ENCODE peak calls at places on chromosomes 13 and 19, in four cellular contexts. W, E, F and C are unnamed samples.

GRCh38 chr19:39474139-39474620 is 6.5 kb upstream of the TIMM50 start:
- DNase-seq in W (peak; percentile 74), E (peak; percentile 22), F (peak; percentile 18), C (no peak)

GRCh38 chr13:62512194-62513141 is 1096.8 kb upstream of the PCDH20 start:
- DNase-seq in W (peak; percentile 53), E (peak; percentile 32), F (peak; percentile 0), C (peak; percentile 7)

GRCh38 chr19:6848986-6849385 is 38.4 kb upstream of the ADGRE1 start:
- DNase-seq in W (no peak), E (no peak), F (no peak), C (no peak)

GRCh38 chr19:33499671-33500506 is 21.7 kb downstream of the PEPD start:
- DNase-seq in W (no peak), E (no peak), F (no peak), C (no peak)

GRCh38 chr19:3907626-3908265 is 25.1 kb upstream of the NMRK2 start:
- DNase-seq in W (no peak), E (no peak), F (no peak), C (no peak)

GRCh38 chr19:31351212-31352193 is 2.3 kb upstream of the TSHZ3 start:
- DNase-seq in W (peak; percentile 45), E (peak; percentile 63), F (peak; percentile 51), C (peak; percentile 82)

GRCh38 chr19:41265376-41266153 is 1.4 kb downstream of the HNRNPUL1 start:
- DNase-seq in W (peak; percentile 55), E (peak; percentile 37), F (peak; percentile 45), C (peak; percentile 47)

GRCh38 chr13:97273341-97273831 is 51.3 kb downstream of the MBNL2 start:
- DNase-seq in W (no peak), E (no peak), F (no peak), C (no peak)

GRCh38 chr19:52638601-52639000 is 446 bp upstream of the ZNF83 start:
- DNase-seq in W (peak; percentile 43), E (peak; percentile 69), F (peak; percentile 28), C (no peak)

GRCh38 chr13:75798353-75799245 is 162.5 kb downstream of the LMO7 start:
- DNase-seq in W (peak; percentile 18), E (peak; percentile 65), F (no peak), C (peak; percentile 76)

GRCh38 chr13:24272452-24273161 is 36.8 kb upstream of the C1QTNF9 start:
- DNase-seq in W (no peak), E (no peak), F (no peak), C (no peak)

GRCh38 chr13:77168232-77168631 is 141.3 kb upstream of the FBXL3 start:
- DNase-seq in W (peak; percentile 3), E (no peak), F (no peak), C (no peak)

GRCh38 chr13:102400619-102401125 is 1.2 kb downstream of the FGF14 start:
- DNase-seq in W (no peak), E (no peak), F (no peak), C (peak; percentile 47)

GRCh38 chr19:18789883-18790565 is 1.1 kb downstream of the COMP start:
- DNase-seq in W (peak; percentile 57), E (no peak), F (no peak), C (peak; percentile 57)

GRCh38 chr19:47274071-47274890 is at the start of gene INAFM1:
- DNase-seq in W (peak; percentile 99), E (peak; percentile 86), F (peak; percentile 92), C (peak; percentile 97)

GRCh38 chr19:35644987-35645679 is 3.0 kb upstream of the COX6B1 start:
- DNase-seq in W (peak; percentile 84), E (peak; percentile 16), F (peak; percentile 27), C (peak; percentile 55)

GRCh38 chr19:45693168-45693788 is 812 bp downstream of the QPCTL start:
- DNase-seq in W (peak; percentile 89), E (peak; percentile 57), F (peak; percentile 65), C (peak; percentile 59)

GRCh38 chr13:29511980-29512379 is 83.5 kb downstream of the SLC7A1 start:
- DNase-seq in W (no peak), E (peak; percentile 56), F (no peak), C (no peak)

GRCh38 chr13:52925221-52925620 is 76.8 kb upstream of the PCDH8 start:
- DNase-seq in W (no peak), E (no peak), F (no peak), C (no peak)

GRCh38 chr19:1042689-1043511 is 3.0 kb downstream of the ABCA7 start:
- DNase-seq in W (no peak), E (no peak), F (no peak), C (peak; percentile 44)

GRCh38 chr13:111281751-111282311 is 38.6 kb upstream of the TEX29 start:
- DNase-seq in W (no peak), E (peak; percentile 85), F (peak; percentile 47), C (peak; percentile 58)

GRCh38 chr19:33441277-33441699 is 67.8 kb downstream of the CEBPG start:
- DNase-seq in W (no peak), E (no peak), F (no peak), C (no peak)

GRCh38 chr13:44172411-44172810 is 201.2 kb upstream of the SERP2 start:
- DNase-seq in W (no peak), E (no peak), F (no peak), C (peak; percentile 25)

GRCh38 chr13:110869805-110870706 is 44.8 kb downstream of the ANKRD10 start:
- DNase-seq in W (peak; percentile 91), E (peak; percentile 100), F (peak; percentile 100), C (peak; percentile 100)